ENCODE peak calls at places on chromosomes 5 and 9, in five cellular contexts. X, T, K, D and C are unnamed samples.

GRCh38 chr9:33166263-33167083 is 663 bp downstream of the B4GALT1 start:
- DNase-seq in D (no peak), T (peak; percentile 62), K (peak; percentile 70), X (peak; percentile 84), C (no peak)

GRCh38 chr5:168552146-168552545 is 23.0 kb downstream of the FBLL1 start:
- DNase-seq in T (peak; percentile 29), D (peak; percentile 25), K (no peak), X (no peak), C (peak; percentile 97)

GRCh38 chr5:121038438-121038837 is 574.3 kb downstream of the PRR16 start:
- DNase-seq in K (no peak), D (no peak), X (no peak), T (no peak), C (no peak)

GRCh38 chr9:7169717-7170348 is 412.1 kb downstream of the KDM4C start:
- DNase-seq in K (no peak), D (no peak), X (no peak), T (no peak), C (peak; percentile 23)

GRCh38 chr5:121500262-121500792 is 351.4 kb upstream of the FTMT start:
- DNase-seq in T (no peak), D (no peak), X (no peak), K (no peak), C (no peak)

GRCh38 chr5:154166901-154167791 is 23.4 kb upstream of the GALNT10 start:
- DNase-seq in D (peak; percentile 22), T (no peak), X (no peak), K (no peak), C (no peak)

GRCh38 chr5:170757182-170757601 is 26.3 kb upstream of the GABRP start:
- DNase-seq in X (no peak), K (no peak), T (no peak), D (peak; percentile 4), C (peak; percentile 41)

GRCh38 chr5:7663808-7664207 is 187.1 kb downstream of the CFAP90 start:
- DNase-seq in T (no peak), X (no peak), K (no peak), D (no peak), C (no peak)

GRCh38 chr5:82597437-82597836 is 319.3 kb upstream of the RPS23 start:
- DNase-seq in D (peak; percentile 13), T (no peak), X (no peak), K (no peak), C (no peak)

GRCh38 chr5:96565843-96566242 is 96.3 kb upstream of the CAST start:
- DNase-seq in T (no peak), K (no peak), X (no peak), D (peak; percentile 58), C (peak; percentile 78)

GRCh38 chr5:6410421-6410820 is 32.1 kb upstream of the MED10 start:
- DNase-seq in X (no peak), K (no peak), D (no peak), T (no peak), C (no peak)

GRCh38 chr5:93572773-93573626 is 8.0 kb downstream of the NR2F1-AS1 start:
- DNase-seq in D (no peak), K (no peak), T (no peak), X (no peak), C (peak; percentile 73)

GRCh38 chr9:110173322-110173642 is 34.7 kb downstream of the C9orf152 start:
- DNase-seq in T (no peak), K (no peak), X (no peak), D (no peak), C (no peak)

GRCh38 chr9:95127249-95128176 is 190.0 kb downstream of the FANCC start:
- DNase-seq in T (peak; percentile 86), X (peak; percentile 92), D (peak; percentile 74), K (peak; percentile 87), C (peak; percentile 52)

GRCh38 chr5:6579535-6579934 is 53.3 kb downstream of the NSUN2 start:
- DNase-seq in T (no peak), K (no peak), D (no peak), X (no peak), C (no peak)

GRCh38 chr9:37806271-37806670 is 5.7 kb downstream of the DCAF10 start:
- DNase-seq in X (no peak), K (no peak), T (no peak), D (no peak), C (no peak)

GRCh38 chr9:92980085-92980745 is 32.9 kb downstream of the FGD3 start:
- DNase-seq in D (peak; percentile 77), T (no peak), X (no peak), K (no peak), C (no peak)

GRCh38 chr5:29794146-29794787 is 1399.2 kb upstream of the CDH6 start:
- DNase-seq in X (no peak), K (no peak), T (no peak), D (no peak), C (no peak)

GRCh38 chr9:2255128-2255527 is 240.0 kb downstream of the SMARCA2 start:
- DNase-seq in D (no peak), K (no peak), X (no peak), T (no peak), C (no peak)

GRCh38 chr5:14399054-14399657 is 182.4 kb upstream of the OTULINL start:
- DNase-seq in K (no peak), X (no peak), D (peak; percentile 84), T (no peak), C (peak; percentile 54)

GRCh38 chr5:181054871-181055494 is 14.9 kb downstream of the BTNL9 start:
- DNase-seq in D (no peak), X (no peak), K (no peak), T (no peak), C (no peak)

GRCh38 chr9:38162332-38162985 is 93.4 kb upstream of the SHB start:
- DNase-seq in K (no peak), T (no peak), D (peak; percentile 17), X (no peak), C (no peak)

DNA sequence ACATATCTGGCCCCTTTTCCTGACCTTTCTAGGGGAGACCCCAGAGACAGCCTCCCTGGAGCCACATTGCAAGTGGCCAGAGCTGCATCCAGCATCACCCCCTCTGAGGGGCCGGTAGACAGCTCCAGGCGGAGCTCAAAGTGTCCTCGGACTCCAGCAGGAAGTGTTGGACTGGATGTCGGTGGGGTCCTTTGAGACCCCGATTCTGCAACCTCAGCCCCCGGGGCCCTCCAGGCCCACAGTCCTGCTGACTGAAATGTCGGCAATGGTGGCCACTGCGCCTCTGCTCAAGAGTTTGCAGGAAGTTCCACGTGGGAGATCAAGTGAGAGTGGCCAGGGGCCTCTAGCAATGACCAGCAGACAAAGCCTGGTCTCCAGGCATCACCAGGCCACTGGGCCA is 115.9 kb upstream of the FOXD4L5 start:
- DNase-seq in T (no peak), X (no peak), K (no peak), D (no peak), C (no peak)
- H3K9me3 ChIP-seq in T (no peaks in the 10 kb centered on the region), X (peaks cover 4% of the 10 kb centered on the region), K (no peaks in the 10 kb centered on the region), D (no peaks in the 10 kb centered on the region), C (peaks cover 5% of the 10 kb centered on the region)

GRCh38 chr5:172843825-172844576 is 9.9 kb downstream of the ERGIC1 start:
- DNase-seq in D (no peak), K (no peak), X (no peak), T (no peak), C (no peak)

GRCh38 chr5:172844577-172844838 is 10.5 kb downstream of the ERGIC1 start:
- DNase-seq in K (no peak), D (no peak), X (no peak), T (no peak), C (no peak)

GRCh38 chr5:172846249-172846648 is 12.2 kb downstream of the ERGIC1 start:
- DNase-seq in T (no peak), D (no peak), X (no peak), K (no peak), C (no peak)

GRCh38 chr5:172846677-172847076 is 12.6 kb downstream of the ERGIC1 start:
- DNase-seq in D (no peak), T (no peak), X (no peak), K (no peak), C (no peak)

DNA sequence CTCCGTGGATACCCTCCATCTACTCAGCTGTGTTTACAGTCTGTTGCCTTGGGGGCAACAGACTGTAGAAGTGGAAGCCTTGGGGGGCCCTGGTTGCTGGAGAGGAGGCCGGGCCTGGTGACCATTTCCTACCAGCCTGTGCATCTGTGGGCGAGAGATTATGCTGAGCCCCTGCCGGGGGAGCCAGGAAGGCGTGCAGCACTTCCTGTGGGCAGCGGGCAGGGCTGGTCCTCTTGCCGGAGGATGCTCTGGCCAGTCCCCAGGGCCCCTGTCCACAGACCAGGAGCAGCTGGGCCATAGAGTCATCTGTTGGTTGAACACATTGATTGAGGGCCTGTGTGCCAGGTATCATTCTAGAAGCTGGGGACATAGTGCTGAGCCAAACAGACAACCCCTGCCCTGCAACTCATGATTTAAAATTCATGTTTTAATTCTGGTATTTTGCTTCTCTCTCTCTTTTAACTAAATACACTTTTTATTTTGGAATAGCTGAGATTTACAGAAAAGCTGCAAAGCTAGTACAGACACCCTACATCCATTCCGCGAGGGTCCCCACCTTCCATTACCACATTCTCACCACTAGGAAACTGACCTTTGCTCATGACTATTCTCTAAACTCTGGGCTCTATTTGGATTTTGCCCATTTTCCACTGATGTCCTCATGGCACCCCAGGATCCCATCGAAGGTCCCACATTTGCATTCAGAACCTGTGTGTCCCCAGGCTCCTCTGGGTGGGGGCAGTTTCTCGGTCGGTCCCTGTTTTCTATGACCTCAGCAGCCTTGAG is 11.3 kb downstream of the ERGIC1 start:
- DNase-seq in X (no peak), T (no peak), D (no peak), K (no peak), C (no peak)
- TF ChIP-seq CTCF in X (no peak), T (no peak), D (no peak), K (peak; percentile 5), C (no peak)

GRCh38 chr5:178883815-178884430 is 11.8 kb upstream of the ZFP2 start:
- DNase-seq in X (no peak), D (no peak), T (no peak), K (no peak), C (no peak)
- H3K9me3 ChIP-seq in X (peaks cover 69% of the 10 kb centered on the region), D (peaks cover 61% of the 10 kb centered on the region), T (peaks cover 8% of the 10 kb centered on the region), K (peaks cover 77% of the 10 kb centered on the region), C (peaks cover 45% of the 10 kb centered on the region)

GRCh38 chr5:10578292-10578663 is 14.4 kb downstream of the ANKRD33B start:
- DNase-seq in D (no peak), T (no peak), K (no peak), X (no peak), C (no peak)

GRCh38 chr5:10578869-10579268 is 15.0 kb downstream of the ANKRD33B start:
- DNase-seq in X (no peak), K (no peak), T (no peak), D (no peak), C (no peak)

GRCh38 chr5:10577371-10578291 is 13.8 kb downstream of the ANKRD33B start:
- DNase-seq in D (no peak), T (peak; percentile 68), X (no peak), K (peak; percentile 30), C (no peak)

GRCh38 chr5:10576790-10577189 is 12.9 kb downstream of the ANKRD33B start:
- DNase-seq in X (no peak), D (no peak), K (no peak), T (no peak), C (no peak)

DNA sequence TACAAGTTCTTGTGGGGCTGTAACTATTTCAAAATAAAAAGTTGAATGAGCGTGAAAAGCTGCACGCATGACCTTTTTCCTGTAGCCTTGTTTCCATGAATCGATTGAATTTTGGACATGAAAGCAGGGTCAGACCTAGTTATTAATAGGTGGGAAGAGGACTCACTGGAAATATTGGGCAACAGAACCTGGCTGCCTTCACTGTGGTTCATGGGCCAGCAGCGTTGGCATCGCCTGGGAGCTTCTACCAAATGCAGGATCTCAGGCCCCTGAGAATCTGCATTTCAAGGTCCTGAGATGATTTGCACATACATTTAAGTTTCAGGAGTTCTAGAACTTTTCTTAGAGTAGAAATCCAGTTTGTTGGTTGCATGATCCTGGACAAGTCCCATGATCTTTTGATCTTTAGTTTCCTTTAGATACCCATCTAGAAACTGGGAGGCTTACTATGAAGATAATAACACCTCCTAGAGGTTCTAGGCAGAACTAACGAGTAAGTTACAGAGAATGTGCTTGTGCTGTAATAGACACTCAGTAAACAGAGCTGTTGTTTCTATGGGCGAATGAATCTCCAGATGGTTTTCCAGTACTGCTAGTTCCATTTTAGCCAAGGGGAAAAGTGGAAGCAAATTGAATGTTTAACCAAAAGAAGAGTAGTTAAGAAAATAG is 12.4 kb downstream of the ANKRD33B start:
- DNase-seq in K (no peak), T (no peak), X (no peak), D (no peak), C (no peak)
- TF ChIP-seq CTCF in K (no peak), T (no peak), X (no peak), D (peak; percentile 32), C (no peak)